ENCODE peak calls at places on chromosomes 12 and 14, in nine cellular contexts. K, R, E, O, X, V, B, Z and L are unnamed samples.

GRCh38 chr14:61186793-61187641 is 94.1 kb downstream of the TMEM30B start:
- DNase-seq in E (no peak), V (no peak), Z (no peak), O (no peak), B (no peak), R (no peak), X (no peak), K (no peak), L (no peak)

GRCh38 chr12:100248886-100249285 is 18.0 kb downstream of the DEPDC4 start:
- DNase-seq in V (no peak), O (peak), R (no peak), X (no peak), E (no peak), K (no peak), B (no peak), Z (peak), L (no peak)

GRCh38 chr12:64923536-64923935 is 99.1 kb downstream of the TBC1D30 start:
- DNase-seq in X (no peak), E (peak), Z (no peak), O (no peak), V (no peak), K (no peak), B (no peak), R (no peak), L (no peak)

GRCh38 chr14:99395904-99396530 is 84.6 kb downstream of the SETD3 start:
- DNase-seq in E (no peak), X (no peak), O (peak), K (peak), Z (peak), B (no peak), V (peak), R (no peak), L (peak)

GRCh38 chr12:20044836-20045235 is 323.5 kb upstream of the PDE3A start:
- DNase-seq in K (no peak), Z (peak), X (peak), B (no peak), V (no peak), O (peak), E (no peak), R (no peak), L (no peak)

GRCh38 chr14:101034986-101035385 is 131.5 kb upstream of the RTL1 start:
- DNase-seq in E (no peak), V (no peak), B (peak), K (no peak), Z (no peak), O (no peak), R (peak), X (no peak), L (no peak)

GRCh38 chr14:21703357-21704339 is 30.0 kb upstream of the OR4E1 start:
- DNase-seq in Z (no peak), O (no peak), V (no peak), K (peak), E (no peak), B (no peak), X (no peak), R (no peak), L (no peak)

GRCh38 chr14:52926994-52927393 is 23.9 kb downstream of the FERMT2 start:
- DNase-seq in Z (peak), X (no peak), B (no peak), R (no peak), K (no peak), V (no peak), O (peak), E (no peak), L (no peak)

GRCh38 chr12:59620326-59620725 is 24.5 kb downstream of the SLC16A7 start:
- DNase-seq in X (no peak), E (peak), O (no peak), V (no peak), K (no peak), R (no peak), B (no peak), Z (no peak), L (no peak)

GRCh38 chr12:125341422-125341821 is 276.2 kb downstream of the AACS start:
- DNase-seq in E (no peak), O (no peak), X (no peak), B (no peak), V (no peak), Z (no peak), K (no peak), R (no peak), L (no peak)

GRCh38 chr12:20148241-20148640 is 220.1 kb upstream of the PDE3A start:
- DNase-seq in X (no peak), R (no peak), E (no peak), B (no peak), O (no peak), Z (no peak), V (no peak), K (no peak), L (no peak)

GRCh38 chr12:97960741-97961608 is 498.4 kb downstream of the RMST start:
- DNase-seq in V (peak), K (peak), Z (no peak), E (peak), B (no peak), O (no peak), X (peak), R (no peak), L (peak)

GRCh38 chr14:69620211-69620611 is 8.8 kb downstream of the SUSD6 start:
- DNase-seq in R (no peak), V (peak), E (peak), Z (no peak), K (no peak), X (no peak), O (no peak), B (no peak), L (peak)

GRCh38 chr14:24172261-24172860 is 481 bp downstream of the REC8 start:
- DNase-seq in Z (no peak), K (no peak), V (no peak), R (no peak), X (peak), O (no peak), E (no peak), B (no peak), L (no peak)

GRCh38 chr14:54132485-54132884 is 175.9 kb upstream of the BMP4 start:
- DNase-seq in X (no peak), K (no peak), V (no peak), R (no peak), O (no peak), B (no peak), Z (no peak), E (no peak), L (peak)

GRCh38 chr14:71228711-71229110 is 321.5 kb downstream of the PCNX1 start:
- DNase-seq in R (no peak), O (peak), B (no peak), K (no peak), X (no peak), E (no peak), V (no peak), Z (no peak), L (peak)

GRCh38 chr14:90093942-90094595 is 32.3 kb downstream of the KCNK13 start:
- DNase-seq in R (no peak), K (no peak), B (no peak), O (peak), X (no peak), E (no peak), V (no peak), Z (peak), L (peak)

GRCh38 chr12:122643207-122643805 is 59.9 kb downstream of the HCAR2 start:
- DNase-seq in R (no peak), V (no peak), B (no peak), O (no peak), K (no peak), Z (no peak), E (no peak), X (no peak), L (no peak)

GRCh38 chr14:35319509-35319908 is 27.3 kb downstream of the PSMA6 start:
- DNase-seq in K (no peak), Z (no peak), O (no peak), V (no peak), R (no peak), B (no peak), X (no peak), E (no peak), L (no peak)

GRCh38 chr14:85572845-85573244 is 42.9 kb downstream of the FLRT2 start:
- DNase-seq in O (peak), E (peak), X (no peak), B (no peak), V (no peak), K (no peak), R (no peak), Z (peak), L (peak)

GRCh38 chr14:89509891-89510290 is 92.9 kb upstream of the FOXN3 start:
- DNase-seq in K (no peak), Z (peak), B (no peak), R (no peak), O (peak), V (no peak), X (no peak), E (no peak), L (peak)